ENCODE peak calls at places on chromosomes 16 and 17, in five cellular contexts. L is tibial nerve, T is endodermal cell, G is thoracic aorta, Q is AG04450. R is an unnamed sample. For H3K27me3, the result is how much of the 10 kb centered on the place peaks cover.

GRCh38 chr17:64061157-64061898 is 40.9 kb upstream of the ICAM2 start:
- DNase-seq in L (no peak), T (no peak), Q (no peak), G (no peak), R (no peak)

GRCh38 chr17:57839571-57839923 is 10.3 kb downstream of the MRPS23 start:
- DNase-seq in G (no peak), Q (no peak), T (no peak), L (no peak), R (no peak)

GRCh38 chr16:87308826-87309225 is 8.4 kb downstream of the C16orf95 start:
- DNase-seq in T (no peak), L (no peak), G (no peak), Q (no peak), R (no peak)

GRCh38 chr16:1193825-1194581 is 31.1 kb downstream of the TPSG1 start:
- DNase-seq in Q (no peak), G (no peak), T (peak), L (no peak), R (no peak)

GRCh38 chr16:4709481-4709880 is 16.1 kb downstream of the NUDT16L1 start:
- DNase-seq in L (no peak), G (no peak), Q (no peak), T (no peak), R (no peak)

GRCh38 chr17:77314601-77315000 is 173.8 kb downstream of the SEC14L1 start:
- DNase-seq in T (peak), G (no peak), L (no peak), Q (no peak), R (no peak)

GRCh38 chr17:6047966-6048365 is 22.2 kb upstream of the WSCD1 start:
- DNase-seq in L (no peak), T (no peak), G (no peak), Q (no peak), R (peak)

GRCh38 chr16:3819741-3820724 is 60.5 kb downstream of the CREBBP start:
- DNase-seq in Q (peak), L (peak), T (no peak), G (no peak), R (peak)

GRCh38 chr16:10529895-10530669 is 50.3 kb downstream of the EMP2 start:
- DNase-seq in G (no peak), T (no peak), Q (no peak), L (no peak), R (no peak)

GRCh38 chr17:46773676-46774075 is 44.8 kb downstream of the WNT3 start:
- DNase-seq in G (no peak), L (no peak), Q (no peak), T (no peak), R (no peak)

GRCh38 chr17:13513039-13513405 is 88.7 kb downstream of the HS3ST3A1 start:
- DNase-seq in Q (no peak), L (no peak), T (no peak), G (no peak), R (no peak)

GRCh38 chr17:33676444-33676843 is 383.3 kb upstream of the ASIC2 start:
- DNase-seq in L (no peak), G (no peak), Q (no peak), T (no peak), R (no peak)

GRCh38 chr17:70332356-70332755 is 163.0 kb downstream of the KCNJ2 start:
- DNase-seq in L (no peak), T (no peak), G (no peak), Q (no peak), R (no peak)

GRCh38 chr17:1920948-1921351 is 91.1 kb downstream of the RPA1 start:
- DNase-seq in Q (no peak), T (no peak), L (no peak), G (no peak), R (no peak)

GRCh38 chr17:42194133-42194899 is at the start of gene GHDC:
- DNase-seq in T (peak), Q (peak), L (peak), G (peak), R (peak)

GRCh38 chr17:79065105-79065670 is 9.4 kb upstream of the ENGASE start:
- DNase-seq in G (no peak), Q (no peak), T (peak), L (no peak), R (no peak)

GRCh38 chr16:19410435-19411153 is 7.1 kb upstream of the TMC5 start:
- DNase-seq in G (no peak), Q (no peak), L (no peak), T (peak), R (no peak)

GRCh38 chr16:57882797-57883196 is 80.5 kb upstream of the KIFC3 start:
- DNase-seq in Q (no peak), T (no peak), L (no peak), G (no peak), R (no peak)

GRCh38 chr16:66741131-66741900 is 10.1 kb downstream of the DYNC1LI2 start:
- DNase-seq in G (peak), L (peak), T (no peak), Q (peak), R (peak)

GRCh38 chr16:89548344-89549006 is 12.0 kb upstream of the RPL13 start:
- DNase-seq in T (no peak), Q (no peak), L (no peak), G (no peak), R (no peak)

GRCh38 chr16:21940570-21940969 is 12.6 kb upstream of the UQCRC2 start:
- DNase-seq in T (no peak), G (no peak), L (no peak), Q (no peak), R (no peak)

GRCh38 chr16:64375386-64375980 is 746.4 kb downstream of the CDH11 start:
- DNase-seq in Q (no peak), L (no peak), T (no peak), G (no peak), R (no peak)

GRCh38 chr16:87431926-87432325 is 39.8 kb downstream of the MAP1LC3B start:
- DNase-seq in L (no peak), Q (peak), G (no peak), T (no peak), R (peak)

GRCh38 chr17:41635121-41636097 is 11.0 kb upstream of the KRT17 start:
- DNase-seq in L (peak), Q (no peak), G (no peak), T (peak), R (no peak)

GRCh38 chr16:56944954-56945839 is 13.3 kb downstream of the HERPUD1 start:
- DNase-seq in T (no peak), Q (no peak), G (no peak), L (no peak), R (no peak)

GRCh38 chr17:33966410-33967063 is 288.5 kb upstream of the CCL2 start:
- DNase-seq in T (no peak), G (no peak), L (no peak), Q (no peak), R (no peak)

GRCh38 chr16:15636392-15636873 is 6.5 kb downstream of the MARF1 start:
- DNase-seq in Q (no peak), G (no peak), T (no peak), L (no peak), R (no peak)

GRCh38 chr17:1179635-1180433 is at the start of gene ABR:
- DNase-seq in L (no peak), G (no peak), Q (no peak), T (peak), R (no peak)

GRCh38 chr17:78367193-78367592 is 7.3 kb upstream of the SOCS3 start:
- DNase-seq in L (no peak), T (peak), G (no peak), Q (no peak), R (no peak)

GRCh38 chr17:81526662-81527571 is 1.3 kb upstream of the FSCN2 start:
- DNase-seq in L (no peak), G (no peak), T (no peak), Q (no peak), R (no peak)

GRCh38 chr17:19270951-19271611 is 33.9 kb downstream of the EPN2 start:
- DNase-seq in L (no peak), T (no peak), G (no peak), Q (no peak), R (no peak)

GRCh38 chr17:77737442-77738265 is 220.8 kb upstream of the TNRC6C start:
- DNase-seq in T (peak), Q (no peak), L (no peak), G (no peak), R (no peak)

GRCh38 chr17:2303278-2304188 is at the start of the genes SMG6 and SRR:
- DNase-seq in Q (peak), G (peak), L (peak), T (peak), R (peak)

GRCh38 chr17:77144227-77144626 is 3.5 kb downstream of the SEC14L1 start:
- DNase-seq in G (no peak), T (no peak), Q (no peak), L (no peak), R (no peak)

GRCh38 chr17:9937164-9937835 is 32.2 kb upstream of the RCVRN start:
- DNase-seq in Q (no peak), T (no peak), G (no peak), L (no peak), R (no peak)

GRCh38 chr17:41530062-41531048 is 2.2 kb upstream of the KRT19 start:
- DNase-seq in T (peak), G (peak), Q (peak), L (no peak), R (peak)

GRCh38 chr16:974606-975312 is 4.0 kb upstream of the LMF1 start:
- DNase-seq in G (no peak), Q (no peak), T (no peak), L (no peak), R (peak)

GRCh38 chr16:14285542-14286380 is 214.6 kb downstream of the MRTFB start:
- DNase-seq in Q (peak), T (peak), L (peak), G (peak), R (no peak)

GRCh38 chr16:14284930-14285541 is 213.9 kb downstream of the MRTFB start:
- DNase-seq in T (no peak), L (peak), G (no peak), Q (peak), R (no peak)

GRCh38 chr16:14284371-14284770 is 213.3 kb downstream of the MRTFB start:
- DNase-seq in Q (no peak), T (no peak), G (no peak), L (no peak), R (no peak)

GRCh38 chr16:14283786-14284185 is 212.7 kb downstream of the MRTFB start:
- DNase-seq in T (peak), Q (no peak), G (no peak), L (no peak), R (no peak)

DNA sequence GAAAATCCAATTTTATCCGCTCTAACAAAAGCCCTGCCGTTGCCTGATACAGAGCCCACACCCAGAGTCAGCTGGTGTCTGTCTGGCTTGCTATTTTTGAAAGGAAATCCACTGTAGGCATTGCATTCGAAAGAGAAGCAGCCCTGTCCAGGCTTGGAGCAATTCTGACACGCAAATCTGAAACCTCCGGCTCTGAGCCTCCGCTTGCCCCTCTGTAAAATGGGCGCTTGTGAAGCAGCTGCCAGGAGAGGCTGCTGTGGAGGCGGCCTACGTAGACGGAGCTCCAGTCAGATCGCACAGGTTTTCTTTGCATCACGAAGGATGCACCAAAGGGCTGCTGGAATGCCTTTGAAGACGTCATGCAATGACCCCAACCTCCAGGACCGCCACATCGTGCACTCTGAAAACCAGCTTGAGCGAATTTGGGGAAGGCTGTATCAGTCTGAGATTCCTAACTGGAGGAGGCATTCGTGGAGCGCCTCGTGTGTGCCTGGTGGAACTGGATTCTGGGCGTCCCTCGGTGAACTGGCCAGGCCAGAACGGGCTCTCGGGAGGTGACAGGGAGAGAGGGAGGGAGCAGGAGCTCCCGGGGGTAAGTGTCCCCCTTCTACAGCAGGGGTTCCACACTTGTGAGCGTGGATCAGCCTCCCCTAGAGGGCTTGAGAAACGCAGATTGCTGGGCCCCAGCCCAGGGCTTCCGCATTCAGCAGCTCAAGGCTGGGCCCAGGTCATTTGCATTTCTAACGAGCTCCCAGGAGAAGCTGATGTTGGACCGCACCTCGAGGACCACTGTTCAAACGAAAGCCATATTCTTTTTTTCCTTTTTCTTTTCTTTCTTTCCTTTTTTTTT is 215.5 kb downstream of the MRTFB start:
- DNase-seq in T (peak), L (no peak), G (no peak), Q (no peak), R (no peak)
- TF ChIP-seq CTCF in T (no peak), L (no peak), G (no peak), Q (no peak), R (no peak)

GRCh38 chr16:24990803-24991202 is 24.4 kb downstream of the ARHGAP17 start:
- DNase-seq in T (no peak), L (no peak), Q (no peak), G (no peak), R (no peak)

GRCh38 chr16:24989417-24989978 is 25.7 kb downstream of the ARHGAP17 start:
- DNase-seq in Q (no peak), T (no peak), L (no peak), G (no peak), R (no peak)

GRCh38 chr16:24988593-24989338 is 26.4 kb downstream of the ARHGAP17 start:
- DNase-seq in T (no peak), G (no peak), L (peak), Q (no peak), R (no peak)

GRCh38 chr16:24986512-24987303 is 28.5 kb downstream of the ARHGAP17 start:
- DNase-seq in T (no peak), L (peak), G (no peak), Q (no peak), R (no peak)

GRCh38 chr16:24988137-24988535 is 27.0 kb downstream of the ARHGAP17 start:
- DNase-seq in L (no peak), Q (no peak), G (no peak), T (no peak), R (no peak)
- H3K4me3 ChIP-seq in L (no peak), Q (peak), G (peak), T (no peak), R (no peak)

DNA sequence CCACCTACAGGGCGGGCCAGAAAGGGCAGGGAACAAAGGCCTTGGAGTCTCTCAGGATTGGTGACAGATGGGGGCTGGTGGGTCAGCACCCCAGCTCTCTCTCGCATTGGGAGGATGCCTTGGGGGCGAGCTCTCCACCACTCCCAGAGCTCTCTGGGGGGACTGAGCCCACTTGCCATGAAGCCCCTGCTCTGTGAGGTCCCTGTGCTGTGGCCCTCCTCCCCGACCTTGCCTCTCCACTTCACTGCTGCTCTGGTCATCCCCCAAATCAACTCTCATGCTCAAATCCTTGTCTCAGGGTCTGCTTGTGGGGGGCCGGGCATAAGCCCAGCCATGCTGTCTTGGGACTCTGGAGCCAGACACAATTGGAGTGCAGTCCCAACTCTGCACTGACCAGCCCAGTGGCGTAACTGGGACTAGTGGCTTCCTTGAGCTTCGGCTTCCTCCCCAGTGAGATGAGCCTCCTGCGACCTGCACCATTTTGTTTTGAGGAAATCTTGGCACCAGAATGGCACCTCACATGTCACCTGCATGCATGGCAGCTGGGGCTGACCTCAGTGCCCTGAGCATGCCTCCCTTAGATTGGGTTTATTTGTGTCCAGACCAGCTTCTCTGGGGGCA is 184.5 kb downstream of the IRF8 start:
- DNase-seq in G (no peak), L (no peak), Q (no peak), T (peak), R (no peak)
- H3K27me3 ChIP-seq in G (under half), L (under half), Q (under half), T (under half), R (under half)

GRCh38 chr16:59854846-59855439 is 1120.8 kb upstream of the GOT2 start:
- DNase-seq in G (no peak), Q (no peak), L (no peak), T (no peak), R (no peak)

GRCh38 chr16:59848314-59848713 is 1114.2 kb upstream of the GOT2 start:
- DNase-seq in Q (no peak), L (no peak), T (no peak), G (no peak), R (no peak)

DNA sequence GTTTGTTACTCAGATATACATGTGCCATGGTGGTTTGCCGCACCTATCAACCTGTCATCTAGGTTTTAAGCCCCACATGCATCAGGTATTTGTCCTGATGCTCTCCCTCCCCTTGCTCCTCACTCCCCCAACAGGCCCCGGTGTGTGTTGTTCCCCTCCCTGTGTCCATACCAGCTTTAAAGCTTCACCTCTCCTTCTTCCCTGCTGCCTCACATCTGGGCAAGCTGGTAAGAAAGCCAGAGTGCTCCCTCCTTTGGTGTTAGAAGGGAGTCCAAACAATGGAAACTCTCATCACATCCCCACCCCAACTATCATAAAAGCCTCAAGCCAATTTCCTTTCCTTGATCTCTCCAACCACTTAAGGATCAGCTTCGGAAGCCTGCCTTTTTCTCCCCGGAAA is 1115.6 kb upstream of the GOT2 start:
- DNase-seq in L (no peak), Q (no peak), G (no peak), T (peak), R (no peak)
- TF ChIP-seq CTCF in L (no peak), Q (no peak), G (no peak), T (peak), R (no peak)

GRCh38 chr16:71610936-71611871 is 14.8 kb upstream of the MARVELD3 start:
- DNase-seq in Q (no peak), L (peak), T (peak), G (no peak), R (no peak)
- H3K4me3 ChIP-seq in Q (no peak), L (no peak), T (no peak), G (no peak), R (no peak)

GRCh38 chr17:48335168-48335567 is 94.8 kb downstream of the SKAP1 start:
- DNase-seq in L (no peak), T (no peak), G (no peak), Q (no peak), R (no peak)

GRCh38 chr17:48338720-48339119 is 91.3 kb downstream of the SKAP1 start:
- DNase-seq in Q (no peak), L (no peak), T (no peak), G (no peak), R (no peak)

GRCh38 chr17:48336986-48337385 is 93.0 kb downstream of the SKAP1 start:
- DNase-seq in L (no peak), G (no peak), Q (no peak), T (no peak), R (no peak)

GRCh38 chr17:48333034-48333491 is 97.0 kb downstream of the SKAP1 start:
- DNase-seq in G (no peak), T (no peak), Q (no peak), L (no peak), R (no peak)

DNA sequence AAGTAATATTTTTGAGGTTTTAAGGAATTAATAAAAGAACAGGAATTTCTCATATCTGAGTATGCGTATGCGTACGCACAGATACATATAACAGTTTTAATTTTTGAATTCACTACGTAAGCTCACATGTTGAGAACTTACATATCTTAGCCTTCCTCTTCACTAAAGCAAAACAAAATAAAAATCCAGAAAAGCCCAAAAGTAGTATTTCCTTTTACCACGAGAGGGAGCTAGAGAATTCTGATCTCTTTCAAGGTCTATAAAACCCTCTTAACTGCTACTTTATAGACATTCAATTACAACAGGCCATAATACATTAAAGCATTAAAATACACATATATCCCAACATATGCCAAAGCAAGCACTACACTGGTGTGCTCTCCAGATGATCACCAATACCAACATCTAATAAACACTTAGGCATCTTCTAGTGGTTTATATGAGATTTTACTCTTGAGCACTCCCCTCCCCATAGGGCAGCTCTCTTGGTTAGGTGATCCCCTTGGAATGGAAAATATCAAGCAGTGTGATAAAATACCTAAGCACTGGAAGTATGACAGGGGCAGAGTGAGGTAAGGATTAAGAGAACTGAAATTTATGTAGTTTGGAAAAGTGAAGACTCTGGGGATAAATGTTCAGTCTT is 94.0 kb downstream of the SKAP1 start:
- DNase-seq in T (no peak), Q (peak), L (no peak), G (no peak), R (no peak)
- H3K27me3 ChIP-seq in T (half or more), Q (under half), L (under half), G (under half), R (under half)